ENCODE peak calls at places on chromosomes 3 and 15, in four cellular contexts. T, X, J and E are unnamed samples.

GRCh38 chr3:23583980-23584736 is 221.6 kb upstream of the UBE2E1 start:
- DNase-seq in X (no peak), T (no peak), J (no peak), E (no peak)

GRCh38 chr3:52787246-52787645 is 7.3 kb upstream of the ITIH3 start:
- DNase-seq in J (peak), X (peak), T (no peak), E (peak)

GRCh38 chr3:101567528-101568317 is 6.1 kb downstream of the TRMT10C start:
- DNase-seq in J (no peak), T (no peak), X (no peak), E (no peak)

GRCh38 chr15:56917652-56918045 is 795 bp upstream of the TCF12 start:
- DNase-seq in T (no peak), J (no peak), X (no peak), E (no peak)

GRCh38 chr15:78853500-78853899 is 19.2 kb upstream of the MORF4L1 start:
- DNase-seq in T (no peak), J (no peak), X (no peak), E (no peak)

GRCh38 chr15:40911139-40911538 is 16.9 kb downstream of the VPS18 start:
- DNase-seq in X (no peak), T (no peak), J (no peak), E (no peak)

GRCh38 chr15:43471975-43472374 is 21.0 kb downstream of the TP53BP1 start:
- DNase-seq in X (no peak), J (no peak), T (no peak), E (no peak)

GRCh38 chr3:103166890-103167289 is 732.1 kb downstream of the ZPLD1 start:
- DNase-seq in T (no peak), X (no peak), J (no peak), E (no peak)

GRCh38 chr3:171183042-171183441 is 156.5 kb upstream of the SLC2A2 start:
- DNase-seq in T (no peak), J (no peak), X (no peak), E (no peak)

GRCh38 chr3:86244897-86245296 is 746.1 kb downstream of the VGLL3 start:
- DNase-seq in X (no peak), J (no peak), T (no peak), E (no peak)

GRCh38 chr3:111910806-111911205 is 51.7 kb downstream of the PHLDB2 start:
- DNase-seq in J (no peak), X (no peak), T (no peak), E (no peak)

GRCh38 chr3:72123908-72124441 is 339.0 kb upstream of the PROK2 start:
- DNase-seq in X (peak), T (no peak), J (peak), E (no peak)

GRCh38 chr15:54816406-54816805 is 380.3 kb downstream of the RSL24D1 start:
- DNase-seq in X (no peak), J (no peak), T (no peak), E (no peak)

GRCh38 chr15:49428392-49429095 is 5.5 kb downstream of the FGF7 start:
- DNase-seq in X (no peak), T (no peak), J (no peak), E (no peak)

GRCh38 chr3:10192953-10193691 is 28.4 kb downstream of the IRAK2 start:
- DNase-seq in T (no peak), J (no peak), X (no peak), E (no peak)

GRCh38 chr15:48266029-48266428 is 59.9 kb downstream of the SLC12A1 start:
- DNase-seq in X (no peak), J (no peak), T (no peak), E (no peak)

GRCh38 chr3:185153170-185153733 is 392 bp upstream of the C3orf70 start:
- DNase-seq in X (peak), J (no peak), T (no peak), E (no peak)

GRCh38 chr15:93135997-93136397 is 47.0 kb upstream of the RGMA start:
- DNase-seq in T (no peak), X (no peak), J (no peak), E (no peak)

GRCh38 chr3:37064747-37065146 is 71.4 kb downstream of the MLH1 start:
- DNase-seq in T (no peak), J (no peak), X (no peak), E (no peak)